ENCODE peak calls at places on chromosomes 6 and 20, in nine cellular contexts. One of them, this sample, is unnamed.
A peak's percentile ranks its signal among the peaks of the same experiment; 100 is the strongest.

GRCh38 chr20:9454781-9455180 is 59.6 kb upstream of the LAMP5 start:
- DNase-seq in A549: no peak
- DNase-seq in prostate gland: no peak
- DNase-seq in ovary: no peak
- DNase-seq in stomach: no peak
- DNase-seq in upper lobe of left lung: no peak
- DNase-seq in heart left ventricle: no peak
- DNase-seq in body of pancreas: no peak
- DNase-seq in tibial nerve: no peak
- DNase-seq in this sample: no peak

GRCh38 chr6:130517444-130517931 is 151.7 kb downstream of the TMEM200A start:
- DNase-seq in A549: no peak
- DNase-seq in prostate gland: no peak
- DNase-seq in ovary: no peak
- DNase-seq in stomach: no peak
- DNase-seq in upper lobe of left lung: no peak
- DNase-seq in heart left ventricle: no peak
- DNase-seq in body of pancreas: no peak
- DNase-seq in tibial nerve: no peak
- DNase-seq in this sample: no peak

GRCh38 chr20:61249626-61250025 is 2.4 kb upstream of the CDH4 start:
- DNase-seq in A549: no peak
- DNase-seq in prostate gland: no peak
- DNase-seq in ovary: no peak
- DNase-seq in stomach: no peak
- DNase-seq in upper lobe of left lung: no peak
- DNase-seq in heart left ventricle: no peak
- DNase-seq in body of pancreas: no peak
- DNase-seq in tibial nerve: no peak
- DNase-seq in this sample: no peak

GRCh38 chr20:22544462-22544861 is 39.9 kb downstream of the FOXA2 start:
- DNase-seq in A549: no peak
- DNase-seq in prostate gland: no peak
- DNase-seq in ovary: no peak
- DNase-seq in stomach: no peak
- DNase-seq in upper lobe of left lung: no peak
- DNase-seq in heart left ventricle: no peak
- DNase-seq in body of pancreas: no peak
- DNase-seq in tibial nerve: no peak
- DNase-seq in this sample: no peak

GRCh38 chr20:4617019-4617418 is 104.7 kb upstream of the PRND start:
- DNase-seq in A549: no peak
- DNase-seq in prostate gland: no peak
- DNase-seq in ovary: no peak
- DNase-seq in stomach: no peak
- DNase-seq in upper lobe of left lung: no peak
- DNase-seq in heart left ventricle: no peak
- DNase-seq in body of pancreas: no peak
- DNase-seq in tibial nerve: no peak
- DNase-seq in this sample: no peak

GRCh38 chr20:54356726-54357235 is 118.6 kb upstream of the DOK5 start:
- DNase-seq in A549: no peak
- DNase-seq in prostate gland: no peak
- DNase-seq in ovary: no peak
- DNase-seq in stomach: no peak
- DNase-seq in upper lobe of left lung: no peak
- DNase-seq in heart left ventricle: no peak
- DNase-seq in body of pancreas: no peak
- DNase-seq in tibial nerve: no peak
- DNase-seq in this sample: no peak

GRCh38 chr20:57215426-57215825 is 51.0 kb downstream of the BMP7 start:
- DNase-seq in A549: no peak
- DNase-seq in prostate gland: no peak
- DNase-seq in ovary: no peak
- DNase-seq in stomach: no peak
- DNase-seq in upper lobe of left lung: no peak
- DNase-seq in heart left ventricle: no peak
- DNase-seq in body of pancreas: no peak
- DNase-seq in tibial nerve: no peak
- DNase-seq in this sample: no peak

GRCh38 chr6:144482142-144482541 is 197.0 kb downstream of the UTRN start:
- DNase-seq in A549: peak; percentile 37
- DNase-seq in prostate gland: peak; percentile 82
- DNase-seq in ovary: peak; percentile 75
- DNase-seq in stomach: peak; percentile 83
- DNase-seq in upper lobe of left lung: no peak
- DNase-seq in heart left ventricle: peak; percentile 70
- DNase-seq in body of pancreas: peak; percentile 82
- DNase-seq in tibial nerve: peak; percentile 90
- DNase-seq in this sample: peak; percentile 74

GRCh38 chr6:33082702-33083101 is 6.9 kb downstream of the HLA-DPB1 start:
- DNase-seq in A549: peak; percentile 24
- DNase-seq in prostate gland: no peak
- DNase-seq in ovary: no peak
- DNase-seq in stomach: peak; percentile 62
- DNase-seq in upper lobe of left lung: no peak
- DNase-seq in heart left ventricle: no peak
- DNase-seq in body of pancreas: peak; percentile 58
- DNase-seq in tibial nerve: peak; percentile 55
- DNase-seq in this sample: peak; percentile 34

GRCh38 chr6:37565267-37566208 is 65.8 kb upstream of the CCDC167 start:
- DNase-seq in A549: no peak
- DNase-seq in prostate gland: no peak
- DNase-seq in ovary: peak; percentile 10
- DNase-seq in stomach: no peak
- DNase-seq in upper lobe of left lung: peak; percentile 63
- DNase-seq in heart left ventricle: no peak
- DNase-seq in body of pancreas: no peak
- DNase-seq in tibial nerve: no peak
- DNase-seq in this sample: no peak

DNA sequence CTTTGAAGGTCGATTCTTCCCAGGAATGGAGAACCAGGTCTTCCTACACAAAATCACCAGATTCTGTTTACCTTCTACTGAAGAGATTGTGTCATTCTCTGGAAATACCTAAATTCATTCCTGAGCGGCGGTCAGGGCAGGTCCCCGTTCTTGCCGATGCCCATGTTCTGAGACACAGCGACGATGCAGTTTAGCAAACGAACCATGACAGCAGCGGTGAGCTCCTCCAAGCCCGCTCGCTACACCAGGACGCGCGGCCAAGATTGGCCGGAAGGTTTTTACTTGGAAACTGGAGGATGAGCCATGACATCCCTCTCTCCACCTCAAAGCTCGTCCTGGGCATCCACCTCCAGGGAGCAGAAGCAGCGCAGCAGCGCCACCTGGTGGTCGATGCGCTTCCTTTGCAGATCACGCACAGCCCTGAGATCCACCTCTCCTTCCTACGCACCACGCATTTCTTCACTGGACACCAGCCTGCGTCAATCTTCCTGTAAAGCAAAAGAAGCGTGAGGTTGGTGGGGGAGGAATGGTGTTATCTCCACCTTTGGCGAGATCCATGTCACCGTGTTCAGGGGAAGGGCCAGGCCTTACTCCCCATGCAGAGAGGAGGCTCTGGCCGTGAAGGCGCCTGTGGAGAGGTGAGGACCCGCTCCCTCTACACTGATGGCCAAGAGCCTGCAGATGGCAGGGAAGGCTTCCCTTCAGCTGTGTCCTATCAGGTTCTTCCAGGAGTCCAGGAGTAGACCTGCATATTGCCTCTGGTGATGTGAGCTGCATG is 9.9 kb upstream of the HLA-B start:
- DNase-seq in A549: peak; percentile 78
- DNase-seq in prostate gland: peak; percentile 87
- DNase-seq in ovary: peak; percentile 83
- DNase-seq in stomach: peak; percentile 86
- DNase-seq in upper lobe of left lung: peak; percentile 95
- DNase-seq in heart left ventricle: peak; percentile 84
- DNase-seq in body of pancreas: peak; percentile 84
- DNase-seq in tibial nerve: peak; percentile 77
- DNase-seq in this sample: peak; percentile 89
- TF ChIP-seq POLR2A in A549: no peak
- TF ChIP-seq POLR2A in prostate gland: no peak
- TF ChIP-seq POLR2A in ovary: no peak
- TF ChIP-seq POLR2A in stomach: no peak
- TF ChIP-seq POLR2A in upper lobe of left lung: no peak
- TF ChIP-seq POLR2A in heart left ventricle: no peak
- TF ChIP-seq POLR2A in body of pancreas: no peak
- TF ChIP-seq POLR2A in tibial nerve: no peak
- TF ChIP-seq POLR2A in this sample: no peak

GRCh38 chr6:119174879-119175817 is 96.7 kb upstream of the FAM184A start:
- DNase-seq in A549: no peak
- DNase-seq in prostate gland: no peak
- DNase-seq in ovary: no peak
- DNase-seq in stomach: no peak
- DNase-seq in upper lobe of left lung: no peak
- DNase-seq in heart left ventricle: no peak
- DNase-seq in body of pancreas: no peak
- DNase-seq in tibial nerve: no peak
- DNase-seq in this sample: no peak
- TF ChIP-seq POLR2A in A549: no peak
- TF ChIP-seq POLR2A in prostate gland: no peak
- TF ChIP-seq POLR2A in ovary: no peak
- TF ChIP-seq POLR2A in stomach: no peak
- TF ChIP-seq POLR2A in upper lobe of left lung: no peak
- TF ChIP-seq POLR2A in heart left ventricle: no peak
- TF ChIP-seq POLR2A in body of pancreas: no peak
- TF ChIP-seq POLR2A in tibial nerve: no peak
- TF ChIP-seq POLR2A in this sample: no peak

DNA sequence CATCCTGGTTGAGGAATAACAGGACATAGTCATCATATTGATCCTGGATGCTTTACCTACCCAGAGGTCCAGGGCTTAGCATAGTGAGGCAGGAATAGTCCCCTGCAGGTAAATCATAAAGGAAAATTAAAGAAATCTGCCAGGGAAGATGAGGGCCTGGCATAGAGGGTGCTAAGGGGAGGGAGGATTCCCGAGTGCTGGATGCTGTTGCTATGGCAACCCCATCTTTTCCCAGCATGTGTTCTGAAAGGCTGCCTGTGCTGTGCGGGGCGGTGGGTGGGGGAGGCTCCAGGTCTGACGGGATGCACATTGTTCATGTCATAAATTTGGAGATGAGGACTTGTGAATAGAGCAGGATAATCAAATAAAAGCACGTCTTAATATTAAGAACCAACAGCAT is 212.6 kb upstream of the PCSK2 start:
- DNase-seq in A549: no peak
- DNase-seq in prostate gland: no peak
- DNase-seq in ovary: no peak
- DNase-seq in stomach: no peak
- DNase-seq in upper lobe of left lung: peak; percentile 22
- DNase-seq in heart left ventricle: no peak
- DNase-seq in body of pancreas: no peak
- DNase-seq in tibial nerve: no peak
- DNase-seq in this sample: no peak
- TF ChIP-seq POLR2A in A549: no peak
- TF ChIP-seq POLR2A in prostate gland: no peak
- TF ChIP-seq POLR2A in ovary: no peak
- TF ChIP-seq POLR2A in stomach: no peak
- TF ChIP-seq POLR2A in upper lobe of left lung: no peak
- TF ChIP-seq POLR2A in heart left ventricle: no peak
- TF ChIP-seq POLR2A in body of pancreas: no peak
- TF ChIP-seq POLR2A in tibial nerve: no peak
- TF ChIP-seq POLR2A in this sample: no peak

DNA sequence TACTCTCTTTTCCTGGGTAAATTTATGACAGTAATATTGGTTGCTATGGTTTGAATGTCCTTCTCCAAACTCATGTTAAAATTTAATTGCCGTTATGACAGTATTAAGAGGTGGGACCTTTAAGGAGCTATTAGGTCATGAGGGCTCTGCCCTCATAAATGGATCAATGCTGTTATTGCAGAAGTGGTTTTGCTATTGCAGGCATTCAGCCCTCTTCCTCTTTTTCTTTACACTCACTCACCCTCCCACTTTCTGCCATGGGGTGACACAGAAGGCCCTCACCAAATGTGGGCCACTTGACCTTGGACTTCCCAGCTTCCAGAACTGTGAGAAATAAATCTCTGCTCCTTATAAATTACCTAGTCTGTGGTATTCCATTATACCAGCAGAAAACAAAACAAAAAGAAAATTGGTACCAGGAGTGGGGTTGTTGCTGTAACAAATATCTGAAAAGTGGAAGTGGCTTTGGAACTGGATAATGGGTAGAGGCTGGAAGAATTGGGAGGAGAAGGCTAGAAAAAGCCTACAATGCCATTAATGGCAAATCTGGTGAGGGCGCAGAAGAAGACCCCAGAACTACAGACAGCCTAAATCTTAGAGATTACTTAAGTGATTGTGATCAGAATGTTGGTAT is 24.8 kb upstream of the IGF2R start:
- DNase-seq in A549: no peak
- DNase-seq in prostate gland: no peak
- DNase-seq in ovary: no peak
- DNase-seq in stomach: no peak
- DNase-seq in upper lobe of left lung: no peak
- DNase-seq in heart left ventricle: no peak
- DNase-seq in body of pancreas: no peak
- DNase-seq in tibial nerve: no peak
- DNase-seq in this sample: no peak
- TF ChIP-seq POLR2A in A549: no peak
- TF ChIP-seq POLR2A in prostate gland: no peak
- TF ChIP-seq POLR2A in ovary: no peak
- TF ChIP-seq POLR2A in stomach: no peak
- TF ChIP-seq POLR2A in upper lobe of left lung: no peak
- TF ChIP-seq POLR2A in heart left ventricle: no peak
- TF ChIP-seq POLR2A in body of pancreas: no peak
- TF ChIP-seq POLR2A in tibial nerve: no peak
- TF ChIP-seq POLR2A in this sample: no peak

This sample was measured in uterus.